ENCODE peak calls at places on chromosomes 16 and 17, in seven cellular contexts. Y is left ventricle myocardium inferior; J is DND-41; U is naive thymus-derived CD4-positive, alpha-beta T cell; W is Peyer's patch; D is fibroblast of lung; R is lung. Z is an unnamed sample. For H3K9me3, the result is how much of the 10 kb centered on the place peaks cover.

GRCh38 chr16:75621170-75621477 is 2.0 kb downstream of the ADAT1 start:
- DNase-seq in U (no peak), J (no peak), W (no peak), R (no peak), D (peak), Y (no peak), Z (no peak)

GRCh38 chr16:17499223-17499902 is 28.6 kb upstream of the XYLT1 start:
- DNase-seq in U (no peak), R (no peak), W (no peak), D (no peak), J (no peak), Y (no peak), Z (no peak)

GRCh38 chr17:56441331-56441730 is 152.2 kb upstream of the NOG start:
- DNase-seq in R (no peak), D (peak), Y (no peak), J (no peak), U (no peak), W (no peak), Z (no peak)

GRCh38 chr16:89281829-89282228 is 64.3 kb downstream of the ZNF778 start:
- DNase-seq in D (no peak), W (no peak), U (no peak), Y (no peak), J (no peak), R (no peak), Z (no peak)

GRCh38 chr16:30112197-30113030 is 923 bp downstream of the GDPD3 start:
- DNase-seq in W (peak), U (peak), R (no peak), J (peak), D (peak), Y (peak), Z (peak)

GRCh38 chr17:78088529-78088928 is 40.0 kb downstream of the TMC6 start:
- DNase-seq in R (no peak), W (no peak), J (no peak), U (no peak), Y (no peak), D (no peak), Z (no peak)

GRCh38 chr16:14409563-14409962 is 220.5 kb downstream of the PARN start:
- DNase-seq in R (no peak), D (peak), U (no peak), Y (no peak), W (no peak), J (no peak), Z (no peak)

GRCh38 chr16:23155445-23156049 is 6.3 kb upstream of the USP31 start:
- DNase-seq in U (no peak), W (no peak), D (no peak), J (no peak), Y (no peak), R (no peak), Z (no peak)

GRCh38 chr16:58481931-58482330 is 18.0 kb upstream of the NDRG4 start:
- DNase-seq in Y (no peak), D (peak), W (no peak), J (no peak), R (no peak), U (no peak), Z (no peak)

GRCh38 chr17:81239714-81240555 is 817 bp downstream of the NDUFAF8 start:
- DNase-seq in J (peak), Y (no peak), U (no peak), R (no peak), D (no peak), W (peak), Z (peak)

GRCh38 chr16:56793504-56793903 is 63.6 kb downstream of the NUP93 start:
- DNase-seq in R (no peak), W (no peak), Y (no peak), U (no peak), D (no peak), J (no peak), Z (no peak)

GRCh38 chr17:62966426-62967110 is 533 bp downstream of the TANC2 start:
- DNase-seq in U (peak), D (peak), R (peak), J (peak), Y (peak), W (peak), Z (no peak)

GRCh38 chr16:75244225-75244792 is 7.1 kb downstream of the BCAR1 start:
- DNase-seq in D (peak), W (peak), J (no peak), Y (no peak), R (peak), U (no peak), Z (no peak)

GRCh38 chr17:30429155-30429554 is 48.1 kb upstream of the GOSR1 start:
- DNase-seq in W (no peak), Y (no peak), R (no peak), U (no peak), J (no peak), D (peak), Z (no peak)

GRCh38 chr16:58114827-58115825 is 14.1 kb downstream of the CFAP20 start:
- DNase-seq in D (no peak), J (no peak), W (no peak), U (no peak), R (no peak), Y (no peak), Z (no peak)

GRCh38 chr16:51031598-51031997 is 119.5 kb downstream of the SALL1 start:
- DNase-seq in Y (no peak), J (no peak), D (no peak), W (no peak), U (no peak), R (no peak), Z (no peak)

GRCh38 chr17:19346351-19347255 is 15.9 kb downstream of the B9D1 start:
- DNase-seq in W (no peak), J (no peak), U (no peak), D (peak), R (no peak), Y (peak), Z (no peak)

GRCh38 chr17:31609331-31609730 is 217.9 kb downstream of the RAB11FIP4 start:
- DNase-seq in Y (no peak), J (no peak), W (no peak), U (no peak), R (no peak), D (peak), Z (no peak)

GRCh38 chr16:67101683-67102082 is 8.1 kb upstream of the PHAF1 start:
- DNase-seq in W (no peak), J (no peak), U (no peak), Y (no peak), R (no peak), D (peak), Z (no peak)

GRCh38 chr17:34299918-34300600 is 14.5 kb downstream of the CCL11 start:
- DNase-seq in U (no peak), R (peak), J (no peak), W (no peak), Y (no peak), D (peak), Z (no peak)

GRCh38 chr16:23943604-23944003 is 107.8 kb downstream of the PRKCB start:
- DNase-seq in D (no peak), Y (no peak), W (no peak), U (no peak), R (no peak), J (no peak), Z (no peak)

GRCh38 chr17:73017653-73018052 is 74.8 kb downstream of the SLC39A11 start:
- DNase-seq in J (no peak), W (no peak), Y (no peak), D (peak), R (no peak), U (no peak), Z (no peak)

GRCh38 chr17:52148969-52149351 is 9.6 kb downstream of the CA10 start:
- DNase-seq in D (peak), W (no peak), R (no peak), J (no peak), U (no peak), Y (no peak), Z (no peak)

GRCh38 chr17:21075739-21076085 is 32.9 kb upstream of the USP22 start:
- DNase-seq in U (no peak), J (no peak), Y (no peak), W (no peak), D (no peak), R (no peak), Z (no peak)

GRCh38 chr16:75025766-75026165 is 26.9 kb downstream of the ZNRF1 start:
- DNase-seq in R (no peak), J (no peak), Y (no peak), D (peak), W (no peak), U (no peak), Z (no peak)

GRCh38 chr16:24980077-24980793 is 34.9 kb downstream of the ARHGAP17 start:
- DNase-seq in R (no peak), Y (no peak), J (no peak), W (no peak), D (peak), U (no peak), Z (no peak)

GRCh38 chr16:57730771-57731730 is 4.5 kb upstream of the KATNB1 start:
- DNase-seq in D (no peak), W (no peak), Y (no peak), R (no peak), J (no peak), U (no peak), Z (no peak)

GRCh38 chr17:21042434-21043295 is at the start of gene USP22:
- DNase-seq in D (no peak), U (no peak), J (no peak), R (no peak), W (peak), Y (no peak), Z (no peak)

GRCh38 chr17:68011199-68011665 is 15.0 kb upstream of the C17orf58 start:
- DNase-seq in R (peak), J (peak), U (no peak), W (peak), D (no peak), Y (peak), Z (peak)

GRCh38 chr17:57566724-57567123 is 178.4 kb downstream of the CCDC182 start:
- DNase-seq in Y (no peak), U (no peak), D (no peak), W (no peak), R (no peak), J (no peak), Z (no peak)

GRCh38 chr17:75688209-75688771 is 21.2 kb downstream of the SAP30BP start:
- DNase-seq in J (no peak), W (no peak), U (no peak), D (peak), Y (no peak), R (no peak), Z (no peak)

GRCh38 chr16:89004209-89004831 is 27.3 kb upstream of the CBFA2T3 start:
- DNase-seq in Y (peak), W (no peak), U (no peak), J (no peak), D (no peak), R (no peak), Z (no peak)

GRCh38 chr16:90005956-90006663 is 13.1 kb downstream of the DBNDD1 start:
- DNase-seq in R (no peak), J (no peak), Y (no peak), W (no peak), D (no peak), U (no peak), Z (no peak)

GRCh38 chr17:31128241-31128640 is 33.5 kb downstream of the NF1 start:
- DNase-seq in D (no peak), U (no peak), W (no peak), J (no peak), Y (no peak), R (no peak), Z (no peak)

GRCh38 chr17:78401246-78401645 is 22.8 kb downstream of the PGS1 start:
- DNase-seq in W (no peak), D (peak), U (no peak), J (no peak), R (no peak), Y (no peak), Z (no peak)

GRCh38 chr17:7237761-7238417 is 1.4 kb downstream of the PHF23 start:
- DNase-seq in W (peak), J (peak), D (peak), R (peak), Y (peak), U (peak), Z (peak)

GRCh38 chr17:40313660-40314556 is 4.9 kb downstream of the RARA start:
- DNase-seq in J (no peak), W (no peak), D (peak), Y (no peak), U (no peak), R (no peak), Z (no peak)

DNA sequence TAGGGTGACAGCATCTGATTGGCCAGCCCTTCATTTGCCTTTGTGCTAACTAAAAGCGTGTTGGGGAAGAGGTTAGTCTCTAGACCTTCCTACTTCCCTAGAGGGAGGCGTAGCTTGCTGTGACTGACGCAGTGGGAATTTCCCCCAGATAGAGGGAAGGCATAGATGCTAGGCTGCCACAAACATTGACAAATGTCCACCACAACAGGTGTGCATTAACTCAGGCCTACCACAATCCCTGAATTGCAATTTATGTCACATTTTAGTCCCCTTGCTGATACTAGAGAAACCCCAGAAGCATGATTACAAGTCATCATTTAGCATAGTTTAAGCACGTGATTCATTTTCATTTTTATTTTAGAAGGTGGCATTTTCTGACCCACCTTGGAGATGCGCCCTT is 76.3 kb upstream of the WSB1 start:
- DNase-seq in J (no peak), Y (no peak), U (no peak), R (no peak), W (peak), D (no peak), Z (no peak)
- H3K9me3 ChIP-seq in J (under half), Y (under half), U (under half), R (under half), W (under half), D (under half), Z (under half)

GRCh38 chr16:83393196-83393981 is 414.4 kb upstream of the HSBP1 start:
- DNase-seq in D (peak), U (no peak), R (no peak), Y (no peak), J (no peak), W (no peak), Z (no peak)

GRCh38 chr16:83392743-83393142 is 415.0 kb upstream of the HSBP1 start:
- DNase-seq in W (no peak), U (no peak), J (no peak), R (no peak), D (peak), Y (no peak), Z (no peak)

GRCh38 chr16:83390759-83391158 is 417.0 kb upstream of the HSBP1 start:
- DNase-seq in D (no peak), Y (no peak), U (no peak), W (no peak), R (no peak), J (no peak), Z (no peak)

GRCh38 chr16:83389751-83390150 is 418.0 kb upstream of the HSBP1 start:
- DNase-seq in U (no peak), W (no peak), D (peak), J (no peak), Y (no peak), R (no peak), Z (no peak)
- H3K9me3 ChIP-seq in U (under half), W (under half), D (under half), J (under half), Y (under half), R (under half), Z (under half)

GRCh38 chr16:49727611-49728010 is 128.3 kb downstream of the ZNF423 start:
- DNase-seq in Y (no peak), U (no peak), D (no peak), W (no peak), R (no peak), J (no peak), Z (no peak)
- H3K9me3 ChIP-seq in Y (under half), U (under half), D (under half), W (under half), R (under half), J (under half), Z (under half)

GRCh38 chr16:83040174-83040573 is 413.4 kb downstream of the CDH13 start:
- DNase-seq in U (no peak), Y (no peak), R (no peak), W (no peak), J (no peak), D (peak), Z (no peak)
- H3K9me3 ChIP-seq in U (under half), Y (under half), R (under half), W (under half), J (under half), D (under half), Z (under half)

GRCh38 chr17:5184284-5184683 is 7.4 kb downstream of the ZNF594 start:
- DNase-seq in D (no peak), W (no peak), R (no peak), J (no peak), Y (no peak), U (no peak), Z (no peak)
- H3K9me3 ChIP-seq in D (under half), W (half or more), R (under half), J (half or more), Y (half or more), U (half or more), Z (under half)

DNA sequence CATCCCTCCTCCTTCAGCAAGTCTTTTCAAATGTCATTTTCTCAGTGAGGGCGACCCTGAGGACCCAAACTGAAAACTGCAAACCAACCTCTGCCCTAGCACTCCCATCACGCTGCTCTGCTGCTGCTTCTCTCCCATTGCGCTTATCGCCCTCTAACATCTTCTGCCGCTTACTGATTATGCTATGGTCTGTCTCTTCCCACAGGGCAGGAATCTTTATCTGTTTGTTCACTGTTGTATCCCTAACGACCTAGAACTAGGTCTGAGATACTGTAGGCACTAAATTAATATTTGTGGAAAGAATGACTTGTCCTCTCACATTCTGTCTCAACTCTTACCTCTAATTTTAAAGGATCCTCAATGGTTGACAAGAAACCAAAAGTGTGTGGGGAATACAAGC is 12.5 kb downstream of the ZSCAN32 start:
- DNase-seq in Y (no peak), D (no peak), J (no peak), U (no peak), R (no peak), W (no peak), Z (no peak)
- H3K9me3 ChIP-seq in Y (half or more), D (under half), J (under half), U (under half), R (half or more), W (under half), Z (under half)

DNA sequence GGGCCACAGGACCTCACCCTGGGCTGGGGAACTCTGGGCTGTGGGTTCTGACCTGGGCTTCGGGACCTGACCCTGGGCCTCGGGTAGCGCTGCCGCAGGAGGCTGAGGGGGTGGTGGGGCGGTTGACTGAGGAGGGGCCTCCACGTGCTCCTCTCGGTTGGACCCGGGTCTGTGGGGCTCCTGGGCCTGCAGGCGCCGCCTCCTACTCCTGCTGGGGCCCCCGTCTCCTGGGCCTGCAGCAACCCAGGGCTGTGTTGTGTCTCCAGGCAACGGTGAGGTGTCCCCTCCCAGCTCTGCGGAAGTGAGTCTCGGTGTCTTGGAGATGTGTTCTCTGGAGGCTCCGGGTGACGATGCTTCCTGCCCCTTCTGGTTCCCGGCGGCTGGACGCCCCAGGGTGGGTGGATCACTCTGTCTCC is 41.5 kb upstream of the GNG13 start:
- DNase-seq in W (no peak), D (peak), R (no peak), Y (no peak), U (no peak), J (no peak), Z (no peak)
- H3K9me3 ChIP-seq in W (under half), D (under half), R (under half), Y (under half), U (under half), J (under half), Z (under half)

GRCh38 chr17:79513206-79513605 is 97.6 kb downstream of the RBFOX3 start:
- DNase-seq in W (no peak), R (no peak), D (no peak), J (no peak), U (no peak), Y (no peak), Z (no peak)
- H3K9me3 ChIP-seq in W (under half), R (under half), D (under half), J (under half), U (under half), Y (under half), Z (under half)

GRCh38 chr17:22707626-22708025 is 1015.3 kb downstream of the KCNJ18 start:
- DNase-seq in W (no peak), J (no peak), D (no peak), Y (no peak), R (no peak), U (no peak), Z (no peak)

GRCh38 chr17:22704674-22705073 is 1012.4 kb downstream of the KCNJ18 start:
- DNase-seq in J (no peak), W (no peak), U (no peak), R (no peak), D (no peak), Y (no peak), Z (no peak)

GRCh38 chr17:22703204-22703603 is 1010.9 kb downstream of the KCNJ18 start:
- DNase-seq in W (no peak), D (no peak), U (no peak), J (no peak), Y (no peak), R (no peak), Z (no peak)

DNA sequence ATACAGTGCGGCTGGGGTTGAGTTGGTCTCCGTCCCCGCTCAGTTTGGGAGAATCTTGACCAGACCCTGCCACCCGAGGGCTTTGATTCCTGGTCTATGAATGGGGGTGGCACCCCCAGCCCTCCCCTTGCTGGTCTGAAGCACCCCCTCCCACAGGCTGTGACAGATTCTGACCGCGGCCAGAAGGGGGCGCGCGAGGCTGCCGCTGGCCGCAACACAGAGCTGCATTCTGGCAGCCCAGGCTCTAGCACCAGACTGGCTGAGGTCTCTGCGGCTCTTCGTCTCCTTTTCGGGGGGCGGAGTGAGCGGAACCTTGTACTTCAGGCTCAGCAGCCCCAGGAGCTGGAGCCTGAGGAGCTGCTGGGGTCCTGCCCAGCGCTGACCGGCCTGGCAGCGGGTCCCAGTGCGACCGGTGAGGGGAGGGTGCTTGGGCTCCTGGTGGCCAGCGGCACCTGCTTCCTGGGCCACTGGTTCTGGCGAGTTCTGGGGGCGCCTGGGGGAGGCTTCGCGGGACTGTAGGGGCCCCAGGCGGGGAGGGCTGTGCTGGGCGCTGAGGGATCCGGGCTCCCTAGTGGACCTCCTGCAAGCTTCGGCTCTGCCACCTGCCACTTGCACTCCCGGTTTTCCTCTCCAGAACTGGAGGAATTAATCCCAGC is 1011.6 kb downstream of the KCNJ18 start:
- DNase-seq in W (no peak), R (no peak), J (no peak), U (no peak), Y (no peak), D (no peak), Z (no peak)
- H3K9me3 ChIP-seq in W (under half), R (under half), J (under half), U (under half), Y (under half), D (under half), Z (under half)

Z was measured in T-helper 17 cell.